ENCODE peak calls at places on chromosome 21, in six cellular contexts. H is T-helper 1 cell; M is stimulated activated effector memory CD8-positive, alpha-beta T cell treated with anti-CD3 and anti-CD28 coated beads, Interleukin-12 subunit alpha, Interleukin-12 subunit beta, amount 100 ng/mL, for 72 hours; S is foreskin keratinocyte; U is epithelial cell of esophagus; K is ACHN. I is an unnamed sample.

GRCh38 chr21:29718081-29718815 is 221.5 kb downstream of the GRIK1 start:
- DNase-seq in K (no peak), S (peak; percentile 63), M (no peak), U (peak; percentile 95), H (no peak), I (no peak)

GRCh38 chr21:29943885-29944284 is 4.1 kb upstream of the GRIK1 start:
- DNase-seq in U (peak; percentile 14), H (no peak), S (no peak), M (no peak), K (no peak), I (no peak)

GRCh38 chr21:43585924-43586411 is 73.3 kb downstream of the HSF2BP start:
- DNase-seq in U (peak; percentile 99), H (no peak), M (no peak), K (peak; percentile 98), S (peak; percentile 100), I (no peak)

GRCh38 chr21:42332557-42332956 is 17.3 kb upstream of the TFF3 start:
- DNase-seq in M (no peak), U (no peak), K (no peak), H (no peak), S (no peak), I (no peak)

GRCh38 chr21:38925923-38926322 is 120.2 kb downstream of the ETS2 start:
- DNase-seq in K (peak; percentile 49), U (peak; percentile 89), S (peak; percentile 63), M (no peak), H (no peak), I (no peak)

GRCh38 chr21:44816761-44817505 is 929 bp downstream of the SUMO3 start:
- DNase-seq in K (no peak), M (no peak), H (no peak), S (no peak), U (no peak), I (no peak)

GRCh38 chr21:14361958-14362357 is 21.0 kb downstream of the HSPA13 start:
- DNase-seq in M (no peak), H (no peak), U (peak; percentile 97), S (peak; percentile 74), K (no peak), I (no peak)

GRCh38 chr21:36532769-36533467 is 53.0 kb upstream of the CLDN14 start:
- DNase-seq in K (no peak), S (no peak), M (no peak), U (no peak), H (no peak), I (no peak)

GRCh38 chr21:38300180-38300579 is 43.4 kb downstream of the KCNJ15 start:
- DNase-seq in S (no peak), K (no peak), U (no peak), M (no peak), H (no peak), I (no peak)

GRCh38 chr21:36428789-36429671 is 43.8 kb downstream of the CHAF1B start:
- DNase-seq in H (no peak), M (no peak), U (no peak), K (peak; percentile 70), S (no peak), I (no peak)

GRCh38 chr21:42862123-42862475 is 17.2 kb downstream of the WDR4 start:
- DNase-seq in S (no peak), K (no peak), U (no peak), H (no peak), M (no peak), I (no peak)

GRCh38 chr21:32248616-32249550 is 30.0 kb downstream of the MIS18A start:
- DNase-seq in S (no peak), U (no peak), H (no peak), M (no peak), K (no peak), I (no peak)

GRCh38 chr21:43957629-43958362 is 54.3 kb upstream of the TRAPPC10 start:
- DNase-seq in M (no peak), U (no peak), K (no peak), H (no peak), S (no peak), I (no peak)

GRCh38 chr21:38349111-38349746 is 92.4 kb downstream of the KCNJ15 start:
- DNase-seq in S (no peak), U (no peak), M (no peak), K (no peak), H (no peak), I (no peak)

GRCh38 chr21:43861716-43862115 is 3.3 kb upstream of the AGPAT3 start:
- DNase-seq in K (no peak), U (no peak), H (no peak), M (no peak), S (no peak), I (no peak)

GRCh38 chr21:23921670-23922418 is 1685.4 kb downstream of the MRPL39 start:
- DNase-seq in U (no peak), H (no peak), K (no peak), M (no peak), S (no peak), I (no peak)

GRCh38 chr21:45846373-45847160 is 135.0 kb upstream of the COL6A1 start:
- DNase-seq in M (no peak), S (no peak), K (no peak), U (no peak), H (no peak), I (no peak)

GRCh38 chr21:38699048-38699447 is 106.7 kb upstream of the ETS2 start:
- DNase-seq in S (no peak), M (no peak), K (peak; percentile 8), H (no peak), U (no peak), I (no peak)

GRCh38 chr21:16084776-16085364 is 355.1 kb downstream of the USP25 start:
- DNase-seq in S (no peak), U (no peak), H (no peak), M (no peak), K (no peak), I (no peak)

GRCh38 chr21:33205476-33205875 is 24.3 kb upstream of the IFNAR2 start:
- DNase-seq in K (no peak), M (no peak), U (no peak), S (no peak), H (no peak), I (no peak)

GRCh38 chr21:18970941-18971340 is 567.4 kb upstream of the TMPRSS15 start:
- DNase-seq in K (no peak), S (no peak), H (no peak), M (no peak), U (no peak), I (no peak)

GRCh38 chr21:41825216-41825615 is 53.9 kb downstream of the PRDM15 start:
- DNase-seq in M (no peak), S (no peak), K (no peak), U (no peak), H (no peak), I (no peak)

GRCh38 chr21:43329361-43330269 is 97.3 kb downstream of the SIK1 start:
- DNase-seq in H (no peak), S (no peak), U (no peak), M (no peak), K (no peak), I (no peak)

GRCh38 chr21:39863111-39863510 is 4.1 kb upstream of the PCP4 start:
- DNase-seq in S (no peak), M (no peak), K (peak; percentile 80), U (peak; percentile 1), H (no peak), I (no peak)

GRCh38 chr21:20882462-20883415 is 115.5 kb upstream of the NCAM2 start:
- DNase-seq in M (no peak), S (no peak), H (no peak), K (peak; percentile 25), U (peak; percentile 31), I (no peak)

GRCh38 chr21:45300786-45301520 is 13.3 kb upstream of the POFUT2 start:
- DNase-seq in U (no peak), K (no peak), H (no peak), S (no peak), M (no peak), I (no peak)

GRCh38 chr21:46540087-46540710 is 64.7 kb downstream of the S100B start:
- DNase-seq in H (no peak), U (no peak), S (no peak), M (no peak), K (no peak), I (no peak)

GRCh38 chr21:42232176-42232825 is 13.4 kb downstream of the ABCG1 start:
- DNase-seq in H (no peak), K (no peak), U (no peak), S (no peak), M (no peak), I (no peak)

GRCh38 chr21:37849703-37850102 is 66.6 kb downstream of the KCNJ6 start:
- DNase-seq in U (peak; percentile 46), M (no peak), S (peak; percentile 81), K (peak; percentile 60), H (no peak), I (no peak)

GRCh38 chr21:36613064-36613463 is 85.9 kb upstream of the SIM2 start:
- DNase-seq in K (no peak), U (peak; percentile 51), H (no peak), S (no peak), M (no peak), I (no peak)

I was measured in CD4-positive, alpha-beta T cell.